ENCODE peak calls at places on chromosomes 12 and 14, in four cellular contexts. Y is breast epithelium, S is tibial artery, X is ovary. M is an unnamed sample. For H3K4me1, the result is how much of the 10 kb centered on the place peaks cover.

GRCh38 chr12:1553987-1554982 is 40.1 kb downstream of the FBXL14 start:
- DNase-seq in Y (no peak), S (no peak), X (no peak), M (no peak)

GRCh38 chr14:24115451-24116110 is 832 bp upstream of the NRL start:
- DNase-seq in Y (no peak), S (no peak), X (no peak), M (no peak)

GRCh38 chr14:51884086-51884927 is 23.9 kb downstream of the GNG2 start:
- DNase-seq in Y (no peak), S (no peak), X (no peak), M (no peak)

GRCh38 chr12:2288875-2289274 is 236.1 kb downstream of the CACNA1C start:
- DNase-seq in Y (no peak), S (no peak), X (no peak), M (no peak)

GRCh38 chr14:98711453-98711852 is 560.5 kb downstream of the BCL11B start:
- DNase-seq in Y (no peak), S (no peak), X (no peak), M (no peak)

GRCh38 chr12:31393004-31393550 is 67.1 kb upstream of the SINHCAF start:
- DNase-seq in Y (no peak), S (no peak), X (no peak), M (no peak)

GRCh38 chr12:59977779-59978178 is 381.9 kb downstream of the SLC16A7 start:
- DNase-seq in Y (no peak), S (no peak), X (no peak), M (no peak)

GRCh38 chr14:75088566-75089373 is 19.3 kb downstream of the ZC2HC1C start:
- DNase-seq in Y (no peak), S (no peak), X (peak), M (no peak)

GRCh38 chr12:69062838-69063237 is 129.9 kb upstream of the CPM start:
- DNase-seq in Y (no peak), S (no peak), X (no peak), M (no peak)

GRCh38 chr14:91371990-91372375 is 45.6 kb downstream of the CCDC88C start:
- DNase-seq in Y (no peak), S (no peak), X (no peak), M (no peak)
- H3K4me1 ChIP-seq in Y (under half), S (under half), X (under half), M (half or more)

GRCh38 chr14:89144066-89144465 is 273.0 kb downstream of the FOXN3 start:
- DNase-seq in Y (no peak), S (no peak), X (no peak), M (no peak)
- H3K4me1 ChIP-seq in Y (under half), S (under half), X (under half), M (under half)

DNA sequence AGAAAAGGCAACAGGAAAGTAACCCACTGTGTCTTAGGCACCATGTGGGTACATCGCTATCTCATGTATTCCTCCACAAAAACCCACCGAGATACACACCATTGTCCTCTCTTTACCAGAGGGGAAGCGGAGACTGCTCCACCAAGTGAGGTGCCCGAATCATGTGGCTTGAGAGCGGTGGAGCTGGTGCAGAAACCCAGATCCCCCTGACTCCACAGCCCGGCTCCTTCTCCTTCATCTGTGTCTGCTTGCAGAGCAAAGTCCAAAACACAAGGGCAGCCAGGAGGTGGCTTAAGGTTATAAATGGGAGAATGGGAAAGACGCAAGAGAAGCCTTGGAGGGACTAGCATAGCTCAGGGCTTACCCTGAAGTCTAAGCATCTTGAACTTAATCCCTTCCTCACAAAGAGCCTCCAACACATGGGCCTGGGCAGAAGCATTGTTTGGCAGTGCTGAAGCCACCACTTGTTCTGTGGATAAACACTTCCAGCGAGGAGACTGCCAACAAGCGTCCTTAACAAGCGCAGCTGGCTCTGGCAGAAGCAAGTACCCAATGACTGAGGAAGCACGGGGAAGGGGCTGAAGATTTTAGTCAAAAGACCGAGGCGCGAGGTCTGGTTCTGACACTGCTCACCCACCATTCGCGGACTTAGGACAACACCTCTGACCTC is 83.0 kb downstream of the TTC7B start:
- DNase-seq in Y (no peak), S (no peak), X (no peak), M (no peak)
- H3K4me1 ChIP-seq in Y (under half), S (under half), X (under half), M (under half)

DNA sequence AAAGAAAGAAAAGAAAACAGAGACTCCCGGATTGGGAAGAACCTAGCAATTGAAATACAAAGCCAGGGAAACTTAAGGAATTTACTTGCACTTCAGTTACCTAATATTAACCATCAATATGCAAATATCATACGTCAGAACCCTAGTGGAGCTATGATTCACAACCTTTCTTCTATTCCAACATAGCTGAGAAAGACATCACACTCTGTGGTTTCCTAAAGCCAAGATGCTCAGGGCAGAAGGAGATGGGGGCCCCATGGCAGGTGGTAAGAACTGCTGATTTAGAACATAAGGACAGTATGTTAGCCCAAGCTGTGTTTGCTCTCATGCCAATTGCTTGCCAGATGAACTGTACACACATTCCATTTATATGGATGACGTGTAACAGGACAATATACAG is 34.7 kb downstream of the HECTD4 start:
- DNase-seq in Y (no peak), S (no peak), X (no peak), M (no peak)
- H3K4me1 ChIP-seq in Y (under half), S (under half), X (under half), M (half or more)

GRCh38 chr12:93853698-93854478 is 176.7 kb downstream of the CRADD start:
- DNase-seq in Y (no peak), S (no peak), X (no peak), M (no peak)

GRCh38 chr12:93850476-93850875 is 173.3 kb downstream of the CRADD start:
- DNase-seq in Y (no peak), S (no peak), X (no peak), M (no peak)

GRCh38 chr12:93851245-93851665 is 174.1 kb downstream of the CRADD start:
- DNase-seq in Y (no peak), S (no peak), X (no peak), M (no peak)

GRCh38 chr12:93849946-93850345 is 172.8 kb downstream of the CRADD start:
- DNase-seq in Y (no peak), S (no peak), X (no peak), M (no peak)

DNA sequence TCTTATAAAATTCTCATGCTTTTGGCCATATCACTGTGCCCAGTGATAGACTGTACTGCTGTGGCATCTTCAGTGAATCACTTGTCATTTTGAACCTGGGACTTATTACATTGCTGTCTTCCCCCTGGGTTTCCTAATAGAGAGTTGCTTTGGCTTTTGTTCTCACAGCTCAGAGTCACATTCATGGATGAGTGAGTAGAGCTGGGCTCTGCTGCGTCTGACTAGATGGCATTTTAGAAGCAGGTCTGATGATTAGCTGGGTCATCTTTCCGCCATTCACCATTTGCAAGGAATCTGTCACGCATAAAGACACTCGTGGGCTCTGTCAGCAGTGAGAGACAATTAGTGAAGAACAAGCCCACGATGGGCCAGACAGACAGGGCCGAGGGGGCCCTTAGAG is 174.9 kb downstream of the CRADD start:
- DNase-seq in Y (no peak), S (no peak), X (no peak), M (no peak)
- H3K4me1 ChIP-seq in Y (under half), S (under half), X (under half), M (under half)

GRCh38 chr12:108304633-108305032 is 34.5 kb downstream of the CMKLR1 start:
- DNase-seq in Y (no peak), S (no peak), X (no peak), M (no peak)
- H3K4me1 ChIP-seq in Y (under half), S (under half), X (under half), M (under half)

DNA sequence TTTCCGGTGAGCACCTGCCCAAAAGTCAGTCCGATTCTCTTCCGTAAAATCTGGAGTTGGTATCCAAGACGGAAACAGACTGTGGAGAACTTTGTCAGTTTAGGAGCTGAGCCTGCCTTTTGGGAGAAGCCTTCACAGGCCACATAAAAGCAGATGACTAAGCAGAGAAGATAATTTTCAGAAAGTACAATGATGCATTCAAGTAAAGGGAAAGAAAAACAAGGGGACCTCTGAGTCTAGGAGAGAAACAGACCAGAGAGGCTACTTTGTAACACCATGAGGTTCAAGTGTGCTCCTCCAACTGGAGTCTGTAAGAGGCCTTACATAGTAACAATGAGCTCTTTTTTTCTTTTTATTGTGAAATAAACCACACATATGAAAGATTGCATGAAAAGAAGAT is 21.1 kb downstream of the TMED8 start:
- DNase-seq in Y (no peak), S (no peak), X (no peak), M (no peak)
- H3K4me1 ChIP-seq in Y (under half), S (under half), X (under half), M (under half)

M was measured in esophagus squamous epithelium.